ENCODE peak calls at places on chromosomes 1 and 21, in nine cellular contexts. One of them, this sample, is unnamed.

GRCh38 chr1:116671835-116672234 is 4.3 kb upstream of the IGSF3 start:
- DNase-seq in NAMALWA: no peak
- DNase-seq in astrocyte of the cerebellum: no peak
- DNase-seq in EL: no peak
- DNase-seq in AML-193: no peak
- DNase-seq in neuronal stem cell: no peak
- DNase-seq in posterior cingulate gyrus: no peak
- DNase-seq in MV-4-11: no peak
- DNase-seq in CD4-positive, CD25-positive, alpha-beta regulatory T cell: no peak
- DNase-seq in this sample: no peak

GRCh38 chr1:81851217-81851616 is 50.5 kb downstream of the ADGRL2 start:
- DNase-seq in NAMALWA: no peak
- DNase-seq in astrocyte of the cerebellum: no peak
- DNase-seq in EL: no peak
- DNase-seq in AML-193: no peak
- DNase-seq in neuronal stem cell: no peak
- DNase-seq in posterior cingulate gyrus: no peak
- DNase-seq in MV-4-11: no peak
- DNase-seq in CD4-positive, CD25-positive, alpha-beta regulatory T cell: no peak
- DNase-seq in this sample: no peak

GRCh38 chr1:191022856-191023255 is 545.2 kb upstream of the BRINP3 start:
- DNase-seq in NAMALWA: no peak
- DNase-seq in astrocyte of the cerebellum: peak; percentile 23
- DNase-seq in EL: peak; percentile 64
- DNase-seq in AML-193: no peak
- DNase-seq in neuronal stem cell: no peak
- DNase-seq in posterior cingulate gyrus: no peak
- DNase-seq in MV-4-11: no peak
- DNase-seq in CD4-positive, CD25-positive, alpha-beta regulatory T cell: no peak
- DNase-seq in this sample: no peak

GRCh38 chr1:223142795-223143759 is at the start of gene TLR5:
- DNase-seq in NAMALWA: peak; percentile 66
- DNase-seq in astrocyte of the cerebellum: no peak
- DNase-seq in EL: peak; percentile 69
- DNase-seq in AML-193: peak; percentile 53
- DNase-seq in neuronal stem cell: peak; percentile 71
- DNase-seq in posterior cingulate gyrus: peak; percentile 41
- DNase-seq in MV-4-11: peak; percentile 78
- DNase-seq in CD4-positive, CD25-positive, alpha-beta regulatory T cell: peak; percentile 86
- DNase-seq in this sample: peak; percentile 55

GRCh38 chr1:65469889-65470340 is 49.4 kb downstream of the LEPR start:
- DNase-seq in NAMALWA: no peak
- DNase-seq in astrocyte of the cerebellum: peak; percentile 82
- DNase-seq in EL: no peak
- DNase-seq in AML-193: no peak
- DNase-seq in neuronal stem cell: no peak
- DNase-seq in posterior cingulate gyrus: no peak
- DNase-seq in MV-4-11: no peak
- DNase-seq in CD4-positive, CD25-positive, alpha-beta regulatory T cell: no peak
- DNase-seq in this sample: no peak

GRCh38 chr1:176183618-176184017 is 23.5 kb downstream of the COP1 start:
- DNase-seq in NAMALWA: no peak
- DNase-seq in astrocyte of the cerebellum: no peak
- DNase-seq in EL: no peak
- DNase-seq in AML-193: no peak
- DNase-seq in neuronal stem cell: no peak
- DNase-seq in posterior cingulate gyrus: no peak
- DNase-seq in MV-4-11: peak; percentile 32
- DNase-seq in CD4-positive, CD25-positive, alpha-beta regulatory T cell: no peak
- DNase-seq in this sample: no peak

GRCh38 chr1:22861764-22862440 is 110.8 kb downstream of the LACTBL1 start:
- DNase-seq in NAMALWA: peak; percentile 26
- DNase-seq in astrocyte of the cerebellum: peak; percentile 32
- DNase-seq in EL: peak; percentile 75
- DNase-seq in AML-193: peak; percentile 27
- DNase-seq in neuronal stem cell: peak; percentile 35
- DNase-seq in posterior cingulate gyrus: no peak
- DNase-seq in MV-4-11: no peak
- DNase-seq in CD4-positive, CD25-positive, alpha-beta regulatory T cell: no peak
- DNase-seq in this sample: no peak

GRCh38 chr1:10917513-10918454 is 94.7 kb upstream of the TARDBP start:
- DNase-seq in NAMALWA: peak; percentile 38
- DNase-seq in astrocyte of the cerebellum: no peak
- DNase-seq in EL: no peak
- DNase-seq in AML-193: peak; percentile 11
- DNase-seq in neuronal stem cell: no peak
- DNase-seq in posterior cingulate gyrus: no peak
- DNase-seq in MV-4-11: peak; percentile 83
- DNase-seq in CD4-positive, CD25-positive, alpha-beta regulatory T cell: peak; percentile 50
- DNase-seq in this sample: no peak

GRCh38 chr1:192980856-192981255 is 78.3 kb downstream of the UCHL5 start:
- DNase-seq in NAMALWA: no peak
- DNase-seq in astrocyte of the cerebellum: no peak
- DNase-seq in EL: no peak
- DNase-seq in AML-193: no peak
- DNase-seq in neuronal stem cell: no peak
- DNase-seq in posterior cingulate gyrus: no peak
- DNase-seq in MV-4-11: no peak
- DNase-seq in CD4-positive, CD25-positive, alpha-beta regulatory T cell: no peak
- DNase-seq in this sample: no peak

GRCh38 chr1:107464827-107465226 is 324.0 kb downstream of the NTNG1 start:
- DNase-seq in NAMALWA: no peak
- DNase-seq in astrocyte of the cerebellum: no peak
- DNase-seq in EL: no peak
- DNase-seq in AML-193: no peak
- DNase-seq in neuronal stem cell: no peak
- DNase-seq in posterior cingulate gyrus: no peak
- DNase-seq in MV-4-11: no peak
- DNase-seq in CD4-positive, CD25-positive, alpha-beta regulatory T cell: no peak
- DNase-seq in this sample: no peak

GRCh38 chr1:158035976-158036583 is 42.6 kb downstream of the KIRREL1 start:
- DNase-seq in NAMALWA: peak; percentile 60
- DNase-seq in astrocyte of the cerebellum: peak; percentile 46
- DNase-seq in EL: peak; percentile 60
- DNase-seq in AML-193: peak; percentile 22
- DNase-seq in neuronal stem cell: no peak
- DNase-seq in posterior cingulate gyrus: no peak
- DNase-seq in MV-4-11: no peak
- DNase-seq in CD4-positive, CD25-positive, alpha-beta regulatory T cell: no peak
- DNase-seq in this sample: no peak

GRCh38 chr1:201325678-201326060 is 42.4 kb downstream of the PKP1 start:
- DNase-seq in NAMALWA: no peak
- DNase-seq in astrocyte of the cerebellum: no peak
- DNase-seq in EL: no peak
- DNase-seq in AML-193: no peak
- DNase-seq in neuronal stem cell: no peak
- DNase-seq in posterior cingulate gyrus: no peak
- DNase-seq in MV-4-11: no peak
- DNase-seq in CD4-positive, CD25-positive, alpha-beta regulatory T cell: no peak
- DNase-seq in this sample: no peak

GRCh38 chr21:38376693-38377092 is 119.9 kb downstream of the KCNJ15 start:
- DNase-seq in NAMALWA: no peak
- DNase-seq in astrocyte of the cerebellum: no peak
- DNase-seq in EL: no peak
- DNase-seq in AML-193: peak; percentile 64
- DNase-seq in neuronal stem cell: no peak
- DNase-seq in posterior cingulate gyrus: no peak
- DNase-seq in MV-4-11: no peak
- DNase-seq in CD4-positive, CD25-positive, alpha-beta regulatory T cell: no peak
- DNase-seq in this sample: no peak

GRCh38 chr1:63969461-63969893 is 195.7 kb downstream of the ROR1 start:
- DNase-seq in NAMALWA: no peak
- DNase-seq in astrocyte of the cerebellum: no peak
- DNase-seq in EL: peak; percentile 28
- DNase-seq in AML-193: no peak
- DNase-seq in neuronal stem cell: no peak
- DNase-seq in posterior cingulate gyrus: no peak
- DNase-seq in MV-4-11: no peak
- DNase-seq in CD4-positive, CD25-positive, alpha-beta regulatory T cell: no peak
- DNase-seq in this sample: no peak

GRCh38 chr1:234932506-234932905 is 196.1 kb downstream of the TOMM20 start:
- DNase-seq in NAMALWA: no peak
- DNase-seq in astrocyte of the cerebellum: no peak
- DNase-seq in EL: no peak
- DNase-seq in AML-193: no peak
- DNase-seq in neuronal stem cell: no peak
- DNase-seq in posterior cingulate gyrus: no peak
- DNase-seq in MV-4-11: no peak
- DNase-seq in CD4-positive, CD25-positive, alpha-beta regulatory T cell: no peak
- DNase-seq in this sample: no peak

GRCh38 chr1:87902830-87903614 is 574.3 kb downstream of the LMO4 start:
- DNase-seq in NAMALWA: peak; percentile 5
- DNase-seq in astrocyte of the cerebellum: no peak
- DNase-seq in EL: no peak
- DNase-seq in AML-193: peak; percentile 60
- DNase-seq in neuronal stem cell: no peak
- DNase-seq in posterior cingulate gyrus: no peak
- DNase-seq in MV-4-11: peak; percentile 97
- DNase-seq in CD4-positive, CD25-positive, alpha-beta regulatory T cell: no peak
- DNase-seq in this sample: no peak

This sample was measured in iPS DF 6.9.